ENCODE peak calls at places on chromosomes 7 and 10, in nine cellular contexts. One of them, this sample, is unnamed.

GRCh38 chr10:87861953-87862643 is 1.2 kb downstream of the KLLN start:
- DNase-seq in Calu3: peak; percentile 93
- DNase-seq in OCI-LY7: peak; percentile 99
- DNase-seq in mucosa of descending colon: peak; percentile 99
- DNase-seq in thoracic aorta: peak; percentile 90
- DNase-seq in WTC11: peak; percentile 98
- DNase-seq in neural progenitor cell: peak; percentile 99
- DNase-seq in breast epithelium: peak; percentile 93
- DNase-seq in Peyer's patch: peak; percentile 98
- DNase-seq in this sample: peak; percentile 99

GRCh38 chr7:132840197-132840596 is 241.7 kb downstream of the CHCHD3 start:
- DNase-seq in breast epithelium: no peak
- DNase-seq in Peyer's patch: no peak
- DNase-seq in WTC11: no peak
- DNase-seq in OCI-LY7: no peak
- DNase-seq in Calu3: no peak
- DNase-seq in neural progenitor cell: no peak
- DNase-seq in thoracic aorta: no peak
- DNase-seq in mucosa of descending colon: no peak
- DNase-seq in this sample: no peak

GRCh38 chr7:74483402-74484336 is 30.0 kb downstream of the GTF2IRD1 start:
- DNase-seq in Calu3: no peak
- DNase-seq in thoracic aorta: no peak
- DNase-seq in Peyer's patch: no peak
- DNase-seq in mucosa of descending colon: no peak
- DNase-seq in WTC11: no peak
- DNase-seq in OCI-LY7: no peak
- DNase-seq in neural progenitor cell: no peak
- DNase-seq in breast epithelium: no peak
- DNase-seq in this sample: no peak

GRCh38 chr10:97828721-97829120 is 20.9 kb upstream of the GOLGA7B start:
- DNase-seq in neural progenitor cell: no peak
- DNase-seq in thoracic aorta: no peak
- DNase-seq in Peyer's patch: no peak
- DNase-seq in OCI-LY7: no peak
- DNase-seq in breast epithelium: no peak
- DNase-seq in WTC11: no peak
- DNase-seq in Calu3: no peak
- DNase-seq in mucosa of descending colon: no peak
- DNase-seq in this sample: no peak

GRCh38 chr7:35729061-35729783 is 34.3 kb upstream of the HERPUD2 start:
- DNase-seq in mucosa of descending colon: no peak
- DNase-seq in OCI-LY7: peak; percentile 94
- DNase-seq in neural progenitor cell: no peak
- DNase-seq in thoracic aorta: no peak
- DNase-seq in breast epithelium: no peak
- DNase-seq in Peyer's patch: no peak
- DNase-seq in Calu3: no peak
- DNase-seq in WTC11: no peak
- DNase-seq in this sample: peak; percentile 56

GRCh38 chr7:38748056-38748610 is 117.0 kb upstream of the AMPH start:
- DNase-seq in Calu3: peak; percentile 19
- DNase-seq in Peyer's patch: no peak
- DNase-seq in OCI-LY7: no peak
- DNase-seq in WTC11: no peak
- DNase-seq in thoracic aorta: no peak
- DNase-seq in mucosa of descending colon: no peak
- DNase-seq in breast epithelium: no peak
- DNase-seq in neural progenitor cell: peak; percentile 23
- DNase-seq in this sample: no peak

GRCh38 chr10:102230264-102230860 is 4.3 kb downstream of the ELOVL3 start:
- DNase-seq in Peyer's patch: peak; percentile 61
- DNase-seq in Calu3: peak; percentile 33
- DNase-seq in WTC11: peak; percentile 85
- DNase-seq in OCI-LY7: no peak
- DNase-seq in thoracic aorta: no peak
- DNase-seq in breast epithelium: no peak
- DNase-seq in mucosa of descending colon: peak; percentile 62
- DNase-seq in neural progenitor cell: peak; percentile 94
- DNase-seq in this sample: no peak

GRCh38 chr10:50625663-50626062 is 1.9 kb upstream of the SGMS1 start:
- DNase-seq in mucosa of descending colon: no peak
- DNase-seq in Peyer's patch: no peak
- DNase-seq in OCI-LY7: peak; percentile 33
- DNase-seq in WTC11: no peak
- DNase-seq in Calu3: no peak
- DNase-seq in breast epithelium: no peak
- DNase-seq in neural progenitor cell: peak; percentile 17
- DNase-seq in thoracic aorta: no peak
- DNase-seq in this sample: no peak

GRCh38 chr10:119374236-119374635 is 166.9 kb downstream of the GRK5 start:
- DNase-seq in Peyer's patch: peak; percentile 16
- DNase-seq in neural progenitor cell: no peak
- DNase-seq in OCI-LY7: no peak
- DNase-seq in WTC11: no peak
- DNase-seq in thoracic aorta: no peak
- DNase-seq in mucosa of descending colon: peak; percentile 8
- DNase-seq in Calu3: no peak
- DNase-seq in breast epithelium: no peak
- DNase-seq in this sample: no peak

GRCh38 chr10:28633750-28634149 is 43.6 kb upstream of the BAMBI start:
- DNase-seq in thoracic aorta: no peak
- DNase-seq in WTC11: no peak
- DNase-seq in neural progenitor cell: no peak
- DNase-seq in breast epithelium: no peak
- DNase-seq in OCI-LY7: no peak
- DNase-seq in Peyer's patch: no peak
- DNase-seq in mucosa of descending colon: no peak
- DNase-seq in Calu3: peak; percentile 51
- DNase-seq in this sample: no peak

GRCh38 chr7:64651203-64651602 is 14.7 kb upstream of the ZNF107 start:
- DNase-seq in Peyer's patch: no peak
- DNase-seq in mucosa of descending colon: no peak
- DNase-seq in thoracic aorta: no peak
- DNase-seq in WTC11: no peak
- DNase-seq in Calu3: no peak
- DNase-seq in breast epithelium: no peak
- DNase-seq in neural progenitor cell: no peak
- DNase-seq in OCI-LY7: no peak
- DNase-seq in this sample: no peak

GRCh38 chr7:45151131-45151684 is 6.4 kb upstream of the RAMP3 start:
- DNase-seq in OCI-LY7: no peak
- DNase-seq in breast epithelium: no peak
- DNase-seq in neural progenitor cell: no peak
- DNase-seq in mucosa of descending colon: no peak
- DNase-seq in Peyer's patch: no peak
- DNase-seq in Calu3: no peak
- DNase-seq in WTC11: no peak
- DNase-seq in thoracic aorta: no peak
- DNase-seq in this sample: no peak

GRCh38 chr7:134512271-134512670 is 15.1 kb upstream of the AKR1B10 start:
- DNase-seq in OCI-LY7: no peak
- DNase-seq in mucosa of descending colon: no peak
- DNase-seq in WTC11: no peak
- DNase-seq in Calu3: no peak
- DNase-seq in thoracic aorta: no peak
- DNase-seq in neural progenitor cell: no peak
- DNase-seq in Peyer's patch: no peak
- DNase-seq in breast epithelium: no peak
- DNase-seq in this sample: no peak

GRCh38 chr7:66430164-66430545 is 198.5 kb upstream of the KCTD7 start:
- DNase-seq in WTC11: no peak
- DNase-seq in breast epithelium: no peak
- DNase-seq in neural progenitor cell: no peak
- DNase-seq in OCI-LY7: no peak
- DNase-seq in Peyer's patch: no peak
- DNase-seq in thoracic aorta: no peak
- DNase-seq in Calu3: no peak
- DNase-seq in mucosa of descending colon: no peak
- DNase-seq in this sample: no peak

GRCh38 chr7:38908759-38909335 is at the start of gene VPS41:
- DNase-seq in thoracic aorta: peak; percentile 51
- DNase-seq in neural progenitor cell: peak; percentile 82
- DNase-seq in mucosa of descending colon: peak; percentile 82
- DNase-seq in Peyer's patch: peak; percentile 81
- DNase-seq in WTC11: peak; percentile 79
- DNase-seq in breast epithelium: peak; percentile 80
- DNase-seq in OCI-LY7: peak; percentile 82
- DNase-seq in Calu3: peak; percentile 90
- DNase-seq in this sample: peak; percentile 81

GRCh38 chr7:150666412-150666811 is 19.1 kb upstream of the GIMAP2 start:
- DNase-seq in mucosa of descending colon: no peak
- DNase-seq in OCI-LY7: no peak
- DNase-seq in thoracic aorta: no peak
- DNase-seq in WTC11: no peak
- DNase-seq in neural progenitor cell: no peak
- DNase-seq in breast epithelium: no peak
- DNase-seq in Calu3: no peak
- DNase-seq in Peyer's patch: no peak
- DNase-seq in this sample: no peak

GRCh38 chr7:79876769-79877362 is 257.8 kb upstream of the GNAI1 start:
- DNase-seq in Calu3: peak; percentile 16
- DNase-seq in Peyer's patch: no peak
- DNase-seq in mucosa of descending colon: no peak
- DNase-seq in thoracic aorta: no peak
- DNase-seq in OCI-LY7: no peak
- DNase-seq in breast epithelium: no peak
- DNase-seq in WTC11: no peak
- DNase-seq in neural progenitor cell: no peak
- DNase-seq in this sample: no peak

GRCh38 chr10:30542001-30542861 is 87.3 kb downstream of the LYZL2 start:
- DNase-seq in neural progenitor cell: no peak
- DNase-seq in OCI-LY7: no peak
- DNase-seq in WTC11: no peak
- DNase-seq in breast epithelium: no peak
- DNase-seq in mucosa of descending colon: no peak
- DNase-seq in Calu3: no peak
- DNase-seq in Peyer's patch: no peak
- DNase-seq in thoracic aorta: no peak
- DNase-seq in this sample: no peak

GRCh38 chr7:75054744-75055527 is 18.7 kb downstream of the RCC1L start:
- DNase-seq in mucosa of descending colon: no peak
- DNase-seq in WTC11: no peak
- DNase-seq in Calu3: no peak
- DNase-seq in thoracic aorta: peak; percentile 56
- DNase-seq in Peyer's patch: no peak
- DNase-seq in breast epithelium: peak; percentile 27
- DNase-seq in OCI-LY7: no peak
- DNase-seq in neural progenitor cell: no peak
- DNase-seq in this sample: no peak

DNA sequence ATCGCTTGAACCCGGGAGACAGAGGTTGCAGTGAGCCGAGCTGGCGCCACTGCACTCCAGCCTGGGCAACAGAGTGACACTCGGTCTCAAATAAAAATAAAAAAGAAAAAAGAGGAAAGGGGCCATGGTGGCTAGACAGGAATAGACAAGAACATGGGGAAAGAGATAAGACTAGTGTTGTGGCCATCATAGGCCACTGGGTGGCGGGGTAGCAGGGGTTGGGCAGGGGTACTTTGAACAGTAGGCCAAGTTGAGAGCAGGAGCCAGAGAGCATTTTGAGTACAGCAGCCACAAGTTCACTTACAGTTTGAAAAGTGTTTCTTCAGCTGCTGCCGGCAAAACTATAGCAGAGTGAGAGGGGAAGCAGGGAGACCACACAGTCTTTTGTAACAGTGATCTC is 656.0 kb downstream of the CNTNAP2 start:
- DNase-seq in OCI-LY7: peak; percentile 1
- DNase-seq in mucosa of descending colon: no peak
- DNase-seq in Peyer's patch: no peak
- DNase-seq in neural progenitor cell: peak; percentile 44
- DNase-seq in thoracic aorta: no peak
- DNase-seq in WTC11: peak; percentile 78
- DNase-seq in Calu3: no peak
- DNase-seq in breast epithelium: no peak
- DNase-seq in this sample: no peak
- TF ChIP-seq CTCF in OCI-LY7: peak; percentile 46
- TF ChIP-seq CTCF in mucosa of descending colon: no peak
- TF ChIP-seq CTCF in Peyer's patch: no peak
- TF ChIP-seq CTCF in neural progenitor cell: peak; percentile 63
- TF ChIP-seq CTCF in thoracic aorta: no peak
- TF ChIP-seq CTCF in WTC11: peak; percentile 66
- TF ChIP-seq CTCF in Calu3: no peak
- TF ChIP-seq CTCF in breast epithelium: no peak
- TF ChIP-seq CTCF in this sample: peak; percentile 19

GRCh38 chr10:104337985-104338735 is at the start of gene ITPRIP:
- DNase-seq in mucosa of descending colon: peak; percentile 88
- DNase-seq in WTC11: peak; percentile 68
- DNase-seq in Peyer's patch: peak; percentile 82
- DNase-seq in neural progenitor cell: peak; percentile 86
- DNase-seq in thoracic aorta: no peak
- DNase-seq in Calu3: peak; percentile 39
- DNase-seq in OCI-LY7: peak; percentile 87
- DNase-seq in breast epithelium: peak; percentile 70
- DNase-seq in this sample: peak; percentile 76
- TF ChIP-seq CTCF in mucosa of descending colon: no peak
- TF ChIP-seq CTCF in WTC11: no peak
- TF ChIP-seq CTCF in Peyer's patch: no peak
- TF ChIP-seq CTCF in neural progenitor cell: peak; percentile 37
- TF ChIP-seq CTCF in thoracic aorta: peak; percentile 11
- TF ChIP-seq CTCF in Calu3: no peak
- TF ChIP-seq CTCF in OCI-LY7: peak; percentile 58
- TF ChIP-seq CTCF in breast epithelium: no peak
- TF ChIP-seq CTCF in this sample: peak; percentile 28

DNA sequence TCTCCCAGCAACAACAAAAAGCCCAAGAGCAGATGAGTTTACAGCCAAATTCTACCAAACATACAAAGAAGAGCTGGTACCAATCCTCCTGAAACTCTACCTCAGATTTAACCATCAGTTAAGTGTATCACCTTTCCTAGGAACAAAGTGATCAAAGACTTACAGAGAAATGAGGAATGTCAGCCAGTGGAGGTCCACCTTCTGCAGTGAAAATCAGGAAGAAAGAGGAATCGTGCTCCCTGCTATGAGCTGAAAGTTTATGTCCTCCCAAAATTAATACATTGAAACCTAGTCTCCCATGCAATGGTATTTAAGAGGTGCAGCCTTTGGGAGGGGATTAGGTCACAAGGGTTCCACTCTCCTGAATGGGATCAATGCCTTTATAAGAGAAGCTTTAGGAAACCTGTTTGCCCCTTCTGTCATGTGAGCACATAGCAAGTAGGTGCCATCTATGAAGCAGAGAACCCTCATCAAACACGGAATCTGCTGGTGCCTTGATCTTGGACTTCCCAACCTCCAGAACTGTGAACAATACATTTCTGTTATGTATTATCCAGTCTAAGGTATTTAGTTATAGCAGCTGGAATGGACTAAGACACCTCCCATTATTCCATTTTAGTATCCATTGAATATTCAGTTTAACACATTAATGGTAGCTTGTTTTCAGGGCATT is 139.0 kb upstream of the FZD8 start:
- DNase-seq in neural progenitor cell: no peak
- DNase-seq in thoracic aorta: no peak
- DNase-seq in mucosa of descending colon: no peak
- DNase-seq in OCI-LY7: no peak
- DNase-seq in breast epithelium: no peak
- DNase-seq in Peyer's patch: no peak
- DNase-seq in Calu3: no peak
- DNase-seq in WTC11: no peak
- DNase-seq in this sample: no peak
- TF ChIP-seq CTCF in neural progenitor cell: peak; percentile 10
- TF ChIP-seq CTCF in thoracic aorta: no peak
- TF ChIP-seq CTCF in mucosa of descending colon: no peak
- TF ChIP-seq CTCF in OCI-LY7: no peak
- TF ChIP-seq CTCF in breast epithelium: no peak
- TF ChIP-seq CTCF in Peyer's patch: no peak
- TF ChIP-seq CTCF in Calu3: no peak
- TF ChIP-seq CTCF in WTC11: no peak
- TF ChIP-seq CTCF in this sample: no peak

GRCh38 chr7:77329466-77330168 is 86.5 kb downstream of the GSAP start:
- DNase-seq in Peyer's patch: no peak
- DNase-seq in mucosa of descending colon: no peak
- DNase-seq in Calu3: no peak
- DNase-seq in WTC11: no peak
- DNase-seq in thoracic aorta: no peak
- DNase-seq in OCI-LY7: no peak
- DNase-seq in breast epithelium: no peak
- DNase-seq in neural progenitor cell: no peak
- DNase-seq in this sample: no peak
- TF ChIP-seq CTCF in Peyer's patch: no peak
- TF ChIP-seq CTCF in mucosa of descending colon: no peak
- TF ChIP-seq CTCF in Calu3: no peak
- TF ChIP-seq CTCF in WTC11: no peak
- TF ChIP-seq CTCF in thoracic aorta: no peak
- TF ChIP-seq CTCF in OCI-LY7: no peak
- TF ChIP-seq CTCF in breast epithelium: no peak
- TF ChIP-seq CTCF in neural progenitor cell: no peak
- TF ChIP-seq CTCF in this sample: no peak